ENCODE peak calls at places on chromosomes 12 and 14, in four cellular contexts. J is astrocyte of the spinal cord; Y is MM.1S; W is CD8-positive, alpha-beta T cell. P is an unnamed sample.

GRCh38 chr12:81615031-81615430 is 144.1 kb downstream of the PPFIA2 start:
- DNase-seq in J (no peak), W (no peak), Y (no peak), P (no peak)

GRCh38 chr12:92208613-92209121 is 63.0 kb upstream of the BTG1 start:
- DNase-seq in J (peak), W (no peak), Y (peak), P (peak)

GRCh38 chr14:64684091-64684490 is 20.1 kb upstream of the PLEKHG3 start:
- DNase-seq in Y (no peak), J (no peak), W (no peak), P (no peak)

GRCh38 chr14:56333361-56334279 is 215.4 kb downstream of the PELI2 start:
- DNase-seq in J (peak), W (no peak), Y (no peak), P (peak)

GRCh38 chr14:102201776-102202175 is 62.1 kb downstream of the WDR20 start:
- DNase-seq in W (no peak), Y (no peak), J (no peak), P (no peak)

GRCh38 chr14:72617391-72618011 is 276.4 kb downstream of the DPF3 start:
- DNase-seq in J (peak), Y (no peak), W (no peak), P (no peak)

GRCh38 chr12:58176296-58176869 is 235.0 kb downstream of the ATP23 start:
- DNase-seq in W (no peak), J (peak), Y (no peak), P (peak)

GRCh38 chr12:101925352-101925751 is 48.0 kb downstream of the DRAM1 start:
- DNase-seq in W (no peak), Y (no peak), J (peak), P (peak)

GRCh38 chr12:67910360-67911292 is 78.6 kb upstream of the IFNG-AS1 start:
- DNase-seq in W (no peak), Y (no peak), J (peak), P (peak)

GRCh38 chr12:132436791-132437251 is 53.1 kb upstream of the FBRSL1 start:
- DNase-seq in J (no peak), Y (no peak), W (no peak), P (no peak)

GRCh38 chr14:68741839-68742470 is 50.9 kb downstream of the ZFP36L1 start:
- DNase-seq in J (no peak), Y (no peak), W (no peak), P (no peak)

GRCh38 chr14:63713765-63714164 is 14.1 kb downstream of the SGPP1 start:
- DNase-seq in J (peak), Y (no peak), W (no peak), P (peak)

GRCh38 chr12:131264625-131265024 is 310.9 kb downstream of the ADGRD1 start:
- DNase-seq in Y (no peak), J (no peak), W (no peak), P (no peak)

GRCh38 chr14:100376751-100377171 is 53.6 kb downstream of the SLC25A47 start:
- DNase-seq in J (no peak), Y (no peak), W (no peak), P (no peak)

GRCh38 chr12:104615048-104615561 is 158.4 kb downstream of the CHST11 start:
- DNase-seq in Y (no peak), J (no peak), W (no peak), P (no peak)

GRCh38 chr12:94954029-94954685 is 49.3 kb downstream of the NDUFA12 start:
- DNase-seq in Y (no peak), W (no peak), J (peak), P (peak)

GRCh38 chr12:120115692-120116442 is 686 bp downstream of the RAB35 start:
- DNase-seq in Y (no peak), J (peak), W (no peak), P (no peak)

GRCh38 chr12:80714055-80714454 is 2.7 kb upstream of the MYF5 start:
- DNase-seq in Y (no peak), W (no peak), J (peak), P (no peak)

GRCh38 chr14:26191123-26191522 is 406.7 kb downstream of the NOVA1 start:
- DNase-seq in Y (no peak), J (peak), W (no peak), P (no peak)
- TF ChIP-seq CTCF in Y (no peak), J (peak), W (no peak), P (no peak)

GRCh38 chr12:31250179-31250578 is 75.8 kb downstream of the SINHCAF start:
- DNase-seq in J (no peak), Y (no peak), W (no peak), P (no peak)
- TF ChIP-seq CTCF in J (no peak), Y (no peak), W (no peak), P (no peak)

DNA sequence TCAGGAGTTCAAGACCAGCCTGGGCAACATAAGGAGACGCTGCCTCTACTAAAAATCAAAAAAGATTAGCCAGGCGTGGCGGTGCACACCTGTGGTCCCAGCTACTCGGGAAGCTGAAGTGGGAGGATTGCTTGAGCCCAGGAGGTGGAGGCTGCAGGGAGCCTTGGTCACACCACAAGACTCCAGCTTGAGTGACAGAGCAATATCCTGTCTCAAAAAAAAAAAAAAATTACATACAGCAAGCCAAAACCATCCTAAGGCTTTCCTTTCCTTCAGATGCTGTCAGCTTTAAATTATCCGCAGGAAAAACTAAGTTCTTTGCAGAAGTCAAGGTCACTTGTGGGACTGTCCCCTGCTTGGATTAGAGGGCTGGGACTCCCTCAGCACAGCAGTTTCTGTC is 1.3 kb downstream of the CS start:
- DNase-seq in Y (no peak), W (no peak), J (no peak), P (no peak)
- TF ChIP-seq CTCF in Y (no peak), W (no peak), J (no peak), P (no peak)

GRCh38 chr12:100077367-100077766 is 65.3 kb downstream of the BLTP3B start:
- DNase-seq in W (no peak), Y (no peak), J (no peak), P (no peak)
- TF ChIP-seq CTCF in W (no peak), Y (no peak), J (peak), P (peak)

DNA sequence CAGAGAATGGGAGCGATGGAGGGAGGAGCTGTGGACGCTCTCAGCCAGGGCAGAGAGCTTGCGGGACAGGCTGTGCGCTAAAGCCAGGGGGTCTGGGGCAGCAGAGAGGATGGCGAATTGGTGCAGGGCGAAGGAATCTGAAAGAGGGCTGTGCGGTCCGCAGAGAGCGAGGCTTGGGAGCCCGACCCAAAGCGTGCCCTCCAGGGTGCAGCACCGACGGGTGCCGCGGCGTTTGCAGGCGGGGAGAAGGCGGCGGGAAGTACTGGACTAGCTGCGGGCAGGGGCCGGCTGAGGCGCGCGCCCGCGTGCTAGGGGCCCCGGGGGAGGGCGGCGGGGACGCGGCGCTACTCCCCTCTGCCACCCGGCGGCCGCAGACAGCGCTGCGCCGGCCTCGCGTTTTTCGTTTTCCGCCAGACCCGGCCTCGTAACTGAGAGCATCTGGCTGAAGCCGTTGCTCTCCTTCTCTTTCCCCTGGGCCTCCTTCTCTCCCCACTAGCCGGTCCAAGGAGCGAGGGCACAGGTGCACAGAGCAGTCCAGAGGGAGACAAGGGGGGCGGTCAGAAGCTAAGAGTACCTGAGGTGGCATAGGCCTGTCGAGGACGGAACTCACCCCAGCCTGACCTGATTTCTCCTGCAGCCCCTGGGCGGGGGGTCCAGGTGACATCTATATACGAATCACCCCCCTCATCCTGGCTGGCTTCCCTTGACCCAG is 24.9 kb downstream of the SLC6A12 start:
- DNase-seq in J (peak), W (no peak), Y (peak), P (peak)
- TF ChIP-seq CTCF in J (peak), W (peak), Y (peak), P (peak)

DNA sequence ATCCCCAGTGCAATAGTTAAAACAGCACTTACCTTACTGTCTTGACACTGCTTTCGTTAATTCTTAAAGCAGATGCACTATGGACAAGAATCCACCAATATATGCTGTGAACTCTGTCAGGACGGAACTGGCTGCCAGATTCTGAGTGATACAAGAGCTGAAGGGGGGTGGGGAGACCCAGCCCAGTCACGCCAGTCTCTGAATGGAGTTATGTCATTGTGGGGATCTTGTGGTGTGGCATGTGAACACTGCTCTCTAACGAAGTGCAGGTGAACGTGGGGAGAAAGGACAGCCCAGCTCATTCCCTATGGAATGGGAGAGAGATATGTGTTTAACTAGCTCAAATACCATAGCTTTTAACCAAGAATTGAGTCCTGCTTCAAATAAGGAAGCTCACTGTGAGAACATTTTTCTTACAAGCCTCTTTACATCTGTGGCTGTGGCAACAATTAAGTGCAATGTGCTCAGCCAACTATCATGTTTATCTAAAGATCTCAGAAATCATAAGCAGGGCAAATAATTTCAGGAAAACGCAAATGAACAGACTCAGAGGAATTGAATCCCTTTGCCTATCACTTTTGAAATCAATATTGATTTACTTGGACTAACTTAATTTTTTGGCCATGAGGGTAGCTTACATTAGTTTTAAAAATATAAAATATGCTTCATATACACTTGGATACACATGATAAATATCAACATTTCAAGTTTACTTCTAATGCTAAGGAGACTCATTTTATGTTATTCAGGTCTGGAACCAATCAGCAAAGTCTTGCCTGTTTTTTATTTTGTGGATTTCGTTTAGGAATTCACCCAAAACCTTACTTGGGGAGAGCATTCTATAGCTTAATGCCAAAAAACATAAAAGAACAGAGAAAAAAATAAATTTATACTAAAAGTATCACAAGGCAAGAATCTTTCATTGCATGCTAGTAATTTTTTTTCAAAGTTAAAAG is at the start of gene LUM:
- DNase-seq in J (peak), W (no peak), Y (no peak), P (peak)
- TF ChIP-seq CTCF in J (no peak), W (no peak), Y (no peak), P (no peak)

GRCh38 chr14:59631237-59631636 is 54.6 kb upstream of the CCDC175 start:
- DNase-seq in W (no peak), Y (no peak), J (no peak), P (no peak)

GRCh38 chr14:59630281-59630963 is 53.8 kb upstream of the CCDC175 start:
- DNase-seq in J (peak), Y (no peak), W (no peak), P (no peak)

GRCh38 chr14:59629384-59630158 is 53.0 kb upstream of the CCDC175 start:
- DNase-seq in W (no peak), J (no peak), Y (no peak), P (no peak)

GRCh38 chr14:59634617-59635016 is 58.0 kb upstream of the CCDC175 start:
- DNase-seq in J (no peak), W (no peak), Y (no peak), P (no peak)

GRCh38 chr14:59632381-59632780 is 55.8 kb upstream of the CCDC175 start:
- DNase-seq in J (peak), Y (no peak), W (no peak), P (peak)
- TF ChIP-seq CTCF in J (peak), Y (peak), W (no peak), P (peak)

GRCh38 chr14:51239813-51240803 is at the start of gene TMX1:
- DNase-seq in Y (peak), J (peak), W (peak), P (peak)
- TF ChIP-seq CTCF in Y (no peak), J (no peak), W (no peak), P (peak)

GRCh38 chr12:122100568-122100967 is 22.0 kb downstream of the MLXIP start:
- DNase-seq in Y (no peak), W (no peak), J (no peak), P (no peak)
- TF ChIP-seq CTCF in Y (no peak), W (no peak), J (no peak), P (no peak)